ENCODE peak calls at places on chromosomes 1 and 21, in four cellular contexts. R is mammary epithelial cell, G is gastrocnemius medialis, H is IMR-90. W is an unnamed sample. For H3K4me1, the result is how much of the 10 kb centered on the place peaks cover.

GRCh38 chr1:56317722-56318121 is 261.6 kb downstream of the PLPP3 start:
- DNase-seq in R (no peak), G (no peak), H (no peak), W (no peak)

GRCh38 chr1:119159096-119159495 is 18.6 kb upstream of the WARS2 start:
- DNase-seq in R (no peak), G (no peak), H (peak), W (no peak)

GRCh38 chr1:9437931-9438330 is 101.3 kb upstream of the SLC25A33 start:
- DNase-seq in R (peak), G (peak), H (peak), W (peak)

GRCh38 chr1:169892819-169893644 is 664 bp downstream of the SCYL3 start:
- DNase-seq in R (no peak), G (no peak), H (peak), W (no peak)

GRCh38 chr1:71014110-71014509 is 33.5 kb downstream of the PTGER3 start:
- DNase-seq in R (no peak), G (no peak), H (no peak), W (no peak)

GRCh38 chr1:243510928-243511327 is 255.1 kb downstream of the SDCCAG8 start:
- DNase-seq in R (no peak), G (no peak), H (no peak), W (no peak)

GRCh38 chr1:240122639-240123604 is 31.2 kb downstream of the FMN2 start:
- DNase-seq in R (no peak), G (no peak), H (no peak), W (peak)

GRCh38 chr1:241611063-241611462 is 29.1 kb downstream of the CHML start:
- DNase-seq in R (peak), G (no peak), H (peak), W (no peak)

GRCh38 chr1:178109348-178110143 is 15.6 kb downstream of the RASAL2 start:
- DNase-seq in R (peak), G (no peak), H (peak), W (no peak)

GRCh38 chr1:56617141-56617540 is 28.0 kb upstream of the PRKAA2 start:
- DNase-seq in R (peak), G (no peak), H (peak), W (no peak)

GRCh38 chr1:6473974-6474814 is 8.2 kb upstream of the TNFRSF25 start:
- DNase-seq in R (no peak), G (no peak), H (no peak), W (no peak)

GRCh38 chr1:65416767-65417166 is 3.7 kb upstream of the LEPR start:
- DNase-seq in R (no peak), G (no peak), H (no peak), W (no peak)

GRCh38 chr1:229116114-229116513 is 154.8 kb upstream of the RAB4A start:
- DNase-seq in R (no peak), G (no peak), H (peak), W (no peak)

GRCh38 chr1:221706862-221707582 is 34.9 kb downstream of the DUSP10 start:
- DNase-seq in R (no peak), G (no peak), H (no peak), W (no peak)

GRCh38 chr1:153525088-153525713 is 10.6 kb downstream of the S100A6 start:
- DNase-seq in R (peak), G (no peak), H (peak), W (peak)

GRCh38 chr21:35406600-35406999 is 357.5 kb upstream of the RUNX1 start:
- DNase-seq in R (no peak), G (no peak), H (no peak), W (no peak)

GRCh38 chr1:39145651-39145970 is 58.9 kb upstream of the MACF1 start:
- DNase-seq in R (peak), G (no peak), H (no peak), W (no peak)

GRCh38 chr21:28776251-28776650 is 216.4 kb downstream of the LTN1 start:
- DNase-seq in R (peak), G (no peak), H (peak), W (no peak)

GRCh38 chr1:3610165-3610822 is 1.0 kb downstream of the MEGF6 start:
- DNase-seq in R (no peak), G (no peak), H (no peak), W (peak)

GRCh38 chr1:202234331-202235002 is 40.9 kb downstream of the LGR6 start:
- DNase-seq in R (no peak), G (no peak), H (peak), W (no peak)

GRCh38 chr1:51294566-51295184 is 35.7 kb downstream of the TTC39A start:
- DNase-seq in R (no peak), G (no peak), H (no peak), W (no peak)

GRCh38 chr21:35727830-35728229 is 332.5 kb downstream of the SETD4 start:
- DNase-seq in R (no peak), G (no peak), H (no peak), W (no peak)

GRCh38 chr1:59737638-59738037 is 77.1 kb upstream of the HOOK1 start:
- DNase-seq in R (no peak), G (no peak), H (no peak), W (no peak)

GRCh38 chr1:117598489-117598888 is 7.4 kb upstream of the TENT5C start:
- DNase-seq in R (no peak), G (peak), H (no peak), W (no peak)

GRCh38 chr1:42321731-42322130 is 13.3 kb downstream of the FOXJ3 start:
- DNase-seq in R (no peak), G (no peak), H (no peak), W (no peak)
- H3K4me1 ChIP-seq in R (under half), G (half or more), H (under half), W (under half)

GRCh38 chr1:54309631-54310366 is 96.4 kb downstream of the SSBP3 start:
- DNase-seq in R (no peak), G (peak), H (no peak), W (peak)
- H3K4me1 ChIP-seq in R (under half), G (half or more), H (under half), W (under half)

DNA sequence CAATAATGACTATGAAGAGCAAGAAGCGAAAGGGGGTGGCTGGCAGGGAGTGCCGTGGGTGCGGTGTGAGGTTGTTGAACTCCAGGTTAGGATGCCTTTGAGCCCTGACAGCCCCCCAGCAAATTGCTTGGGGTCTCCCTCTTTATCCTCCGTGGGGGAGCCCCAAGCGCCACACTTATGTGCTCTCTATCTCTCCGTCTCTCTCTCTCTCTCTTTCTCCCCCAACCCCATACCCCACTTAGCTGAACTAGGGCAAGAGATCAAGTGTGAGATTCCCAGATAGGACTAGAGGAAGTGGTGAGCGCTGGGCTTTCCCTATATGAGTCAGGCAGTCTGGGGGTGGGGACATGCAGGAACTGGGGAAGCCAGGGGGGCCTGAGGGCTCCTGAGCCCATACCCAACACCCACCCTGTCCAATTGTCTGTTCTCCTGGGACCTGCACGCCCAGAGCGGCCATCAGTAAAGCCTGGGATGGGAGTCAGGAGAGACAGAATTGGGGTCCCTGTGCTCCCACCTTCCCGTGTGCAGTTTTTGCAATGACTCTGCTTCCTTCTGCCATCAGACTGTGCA is 7.8 kb downstream of the EFHD2 start:
- DNase-seq in R (peak), G (no peak), H (peak), W (no peak)
- H3K4me1 ChIP-seq in R (under half), G (under half), H (under half), W (under half)

DNA sequence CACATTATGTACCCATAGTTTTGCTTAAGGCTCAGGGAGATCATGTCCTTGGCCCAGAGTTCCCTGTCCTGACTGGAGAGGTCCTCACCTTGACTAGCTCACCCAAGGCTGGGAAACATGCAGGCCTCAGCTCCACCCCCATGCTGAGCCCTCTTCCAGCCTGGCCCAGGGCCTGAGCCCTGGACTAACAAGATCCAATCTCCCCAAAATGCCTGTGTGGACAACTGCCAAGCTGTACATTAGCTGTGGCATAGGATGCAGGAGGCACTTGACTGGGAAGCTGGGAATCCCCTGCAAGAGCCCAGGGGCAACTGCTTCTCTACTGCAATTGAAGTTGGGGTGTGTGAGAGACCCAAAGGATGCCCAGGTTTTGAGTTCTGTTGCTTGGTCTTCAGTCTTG is 2.1 kb downstream of the LINGO4 start:
- DNase-seq in R (no peak), G (no peak), H (no peak), W (peak)
- H3K4me1 ChIP-seq in R (under half), G (under half), H (under half), W (under half)

DNA sequence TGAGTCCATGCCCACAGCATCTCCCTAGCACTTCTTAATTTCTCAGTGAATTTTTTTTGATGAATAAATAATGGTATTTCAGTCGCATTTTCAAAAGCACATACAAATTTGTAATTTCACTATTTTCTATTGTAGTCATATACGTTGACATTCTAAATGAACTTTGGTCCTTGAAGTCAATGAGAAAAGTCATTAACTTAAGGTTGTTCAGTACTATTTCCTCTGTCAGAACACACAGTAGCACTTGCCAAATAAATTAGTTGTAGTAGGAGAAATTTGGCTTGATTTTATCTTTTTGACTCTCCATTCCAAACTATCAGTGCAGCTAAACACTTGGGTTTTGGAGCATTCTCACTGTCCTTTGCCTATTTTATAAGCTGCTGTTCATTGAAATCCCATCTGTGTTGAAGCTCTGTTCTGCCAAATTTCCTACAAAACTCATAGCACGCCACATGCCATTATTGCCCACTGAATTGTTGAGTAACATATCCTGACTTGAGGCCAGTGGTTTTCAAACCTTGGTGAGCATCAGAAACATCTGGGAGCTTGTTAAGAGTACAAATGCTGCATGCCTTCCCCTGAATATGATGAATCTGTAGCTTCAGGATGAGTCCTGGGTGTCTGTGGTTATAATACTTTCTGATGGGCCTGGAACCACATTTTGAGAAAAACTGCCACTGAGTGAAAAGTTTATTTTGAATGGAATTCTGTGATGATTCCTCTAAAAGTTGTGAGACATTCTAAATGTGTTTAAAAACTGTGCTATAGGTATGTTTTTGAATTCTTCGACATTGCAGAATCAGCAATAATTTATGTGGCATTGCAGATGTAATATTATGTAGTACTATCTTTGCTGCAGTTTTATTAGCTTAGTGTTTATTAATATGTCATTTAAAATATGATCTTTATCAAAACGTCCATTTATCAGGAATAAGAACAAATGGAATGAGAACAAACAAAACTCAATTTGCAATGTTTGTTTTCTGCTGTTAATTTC is 78.9 kb downstream of the DNM3 start:
- DNase-seq in R (no peak), G (no peak), H (no peak), W (no peak)
- H3K4me1 ChIP-seq in R (under half), G (under half), H (under half), W (under half)